ENCODE peak calls at places on chromosome 17, in ten cellular contexts. O, P, W, V, X, Z, S, C, D and Y are unnamed samples.

GRCh38 chr17:40317345-40317873 is 8.4 kb downstream of the RARA start:
- DNase-seq in V (peak; percentile 61), X (no peak), W (peak; percentile 61), C (no peak), Z (no peak), P (peak; percentile 64), D (no peak), O (peak; percentile 70), S (peak; percentile 81), Y (peak; percentile 80)

GRCh38 chr17:1217030-1217429 is 37.2 kb upstream of the ABR start:
- DNase-seq in X (no peak), S (no peak), V (no peak), C (no peak), W (no peak), O (no peak), Z (no peak), P (no peak), D (no peak), Y (no peak)

GRCh38 chr17:69320210-69320907 is 6.6 kb downstream of the ABCA5 start:
- DNase-seq in V (peak; percentile 31), D (no peak), W (no peak), C (no peak), X (no peak), S (no peak), O (no peak), Z (no peak), P (no peak), Y (no peak)

GRCh38 chr17:5785343-5785742 is 201.0 kb upstream of the NLRP1 start:
- DNase-seq in O (no peak), X (no peak), Z (no peak), C (no peak), S (no peak), V (peak; percentile 85), D (no peak), P (peak; percentile 71), W (no peak), Y (no peak)

GRCh38 chr17:79943354-79944241 is 92.1 kb downstream of the TBC1D16 start:
- DNase-seq in Z (no peak), P (no peak), O (peak; percentile 14), W (no peak), C (no peak), X (no peak), D (no peak), V (no peak), S (no peak), Y (peak; percentile 21)

GRCh38 chr17:69609495-69610315 is 195.2 kb downstream of the MAP2K6 start:
- DNase-seq in O (no peak), W (peak; percentile 45), X (no peak), S (peak; percentile 20), P (no peak), D (no peak), Z (no peak), C (peak; percentile 24), V (peak; percentile 68), Y (peak; percentile 25)

GRCh38 chr17:76994237-76994637 is 126.0 kb downstream of the MGAT5B start:
- DNase-seq in C (no peak), Z (no peak), S (no peak), X (no peak), D (no peak), P (no peak), W (no peak), O (no peak), V (no peak), Y (no peak)

GRCh38 chr17:37392024-37392590 is 14.5 kb downstream of the ACACA start:
- DNase-seq in W (no peak), C (peak; percentile 45), D (no peak), X (no peak), O (no peak), P (peak; percentile 68), V (peak; percentile 2), Z (no peak), S (no peak), Y (no peak)

GRCh38 chr17:70936724-70937123 is 767.4 kb downstream of the KCNJ2 start:
- DNase-seq in V (no peak), O (no peak), Z (no peak), C (no peak), W (no peak), X (no peak), P (no peak), S (no peak), D (no peak), Y (no peak)

GRCh38 chr17:59498421-59499307 is 66.7 kb upstream of the DHX40 start:
- DNase-seq in O (no peak), Z (no peak), D (no peak), P (no peak), X (no peak), C (no peak), V (no peak), S (no peak), W (no peak), Y (no peak)

GRCh38 chr17:39167492-39167891 is 1.5 kb upstream of the ARL5C start:
- DNase-seq in P (no peak), C (no peak), W (no peak), V (no peak), X (no peak), S (no peak), D (no peak), Z (no peak), O (no peak), Y (no peak)

GRCh38 chr17:45640141-45640850 is 143.8 kb upstream of the CRHR1 start:
- DNase-seq in P (peak; percentile 54), X (peak; percentile 48), O (peak; percentile 70), C (peak; percentile 68), V (peak; percentile 91), D (peak; percentile 74), W (peak; percentile 84), S (peak; percentile 82), Z (no peak), Y (peak; percentile 82)

GRCh38 chr17:17419621-17420020 is 57.2 kb upstream of the MED9 start:
- DNase-seq in V (no peak), O (no peak), P (no peak), W (no peak), S (no peak), Z (no peak), D (no peak), X (no peak), C (no peak), Y (no peak)

GRCh38 chr17:7852262-7852670 is 2.6 kb upstream of the TMEM88 start:
- DNase-seq in Z (no peak), S (no peak), D (no peak), W (no peak), O (peak; percentile 25), P (no peak), C (no peak), X (no peak), V (no peak), Y (no peak)

GRCh38 chr17:32015245-32016013 is 8.2 kb downstream of the LRRC37B start:
- DNase-seq in V (peak; percentile 86), P (peak; percentile 8), W (no peak), X (no peak), D (no peak), O (no peak), Z (no peak), C (no peak), S (peak; percentile 18), Y (no peak)

GRCh38 chr17:65058615-65059014 is 2.1 kb upstream of the GNA13 start:
- DNase-seq in S (no peak), W (no peak), V (no peak), Z (no peak), X (no peak), C (no peak), D (no peak), O (no peak), P (no peak), Y (no peak)

GRCh38 chr17:29826045-29826692 is 103.9 kb downstream of the SSH2 start:
- DNase-seq in C (no peak), X (no peak), P (no peak), O (no peak), Z (no peak), S (no peak), D (no peak), V (no peak), W (no peak), Y (no peak)